ENCODE peak calls at places on chromosomes 6 and 20, in ten cellular contexts. R, Z, N, U, Q, F, Y, K, X and S are unnamed samples.

GRCh38 chr6:165729307-165729936 is 66.4 kb upstream of the PDE10A start:
- DNase-seq in R (no peak), Z (peak; percentile 39), N (no peak), U (no peak), Q (peak; percentile 6), F (no peak), Y (peak; percentile 54), K (peak; percentile 44), X (peak; percentile 35), S (peak; percentile 25)

GRCh38 chr6:21188505-21189223 is 404.9 kb upstream of the SOX4 start:
- DNase-seq in R (no peak), Z (no peak), N (no peak), U (no peak), Q (no peak), F (no peak), Y (no peak), K (no peak), X (no peak), S (no peak)

GRCh38 chr20:57480444-57481152 is 44.3 kb downstream of the CTCFL start:
- DNase-seq in R (no peak), Z (no peak), N (peak; percentile 64), U (no peak), Q (no peak), F (peak; percentile 55), Y (no peak), K (no peak), X (no peak), S (no peak)

GRCh38 chr20:59078231-59078630 is 35.6 kb upstream of the PRELID3B start:
- DNase-seq in R (no peak), Z (no peak), N (no peak), U (no peak), Q (no peak), F (no peak), Y (no peak), K (no peak), X (no peak), S (no peak)

GRCh38 chr6:129672883-129673631 is 36.9 kb downstream of the ARHGAP18 start:
- DNase-seq in R (no peak), Z (no peak), N (no peak), U (no peak), Q (peak; percentile 80), F (no peak), Y (no peak), K (no peak), X (no peak), S (no peak)

GRCh38 chr6:102229271-102229670 is 835.8 kb downstream of the GRIK2 start:
- DNase-seq in R (no peak), Z (no peak), N (no peak), U (no peak), Q (no peak), F (no peak), Y (no peak), K (no peak), X (no peak), S (no peak)

GRCh38 chr20:9228774-9229450 is 160.0 kb downstream of the PLCB4 start:
- DNase-seq in R (no peak), Z (no peak), N (no peak), U (no peak), Q (no peak), F (no peak), Y (no peak), K (no peak), X (no peak), S (no peak)

GRCh38 chr6:29502597-29502996 is 14.8 kb upstream of the MAS1L start:
- DNase-seq in R (no peak), Z (no peak), N (no peak), U (no peak), Q (no peak), F (no peak), Y (no peak), K (no peak), X (no peak), S (no peak)

GRCh38 chr6:147621280-147621679 is 112.8 kb downstream of the SAMD5 start:
- DNase-seq in R (no peak), Z (no peak), N (no peak), U (no peak), Q (no peak), F (no peak), Y (no peak), K (no peak), X (no peak), S (no peak)

GRCh38 chr6:132456700-132457143 is 55.4 kb upstream of the MOXD1 start:
- DNase-seq in R (peak; percentile 47), Z (no peak), N (peak; percentile 68), U (no peak), Q (no peak), F (no peak), Y (no peak), K (peak; percentile 25), X (no peak), S (no peak)

GRCh38 chr20:37131486-37131885 is 35.7 kb upstream of the RBL1 start:
- DNase-seq in R (no peak), Z (no peak), N (no peak), U (no peak), Q (no peak), F (no peak), Y (no peak), K (no peak), X (no peak), S (no peak)

GRCh38 chr6:40000964-40001515 is 66.8 kb upstream of the MOCS1 start:
- DNase-seq in R (no peak), Z (no peak), N (no peak), U (no peak), Q (no peak), F (no peak), Y (no peak), K (no peak), X (no peak), S (no peak)

GRCh38 chr6:146770275-146770964 is 171.6 kb downstream of the ADGB start:
- DNase-seq in R (no peak), Z (no peak), N (no peak), U (no peak), Q (no peak), F (no peak), Y (no peak), K (no peak), X (no peak), S (no peak)

GRCh38 chr6:159252955-159253508 is 83.8 kb downstream of the FNDC1 start:
- DNase-seq in R (no peak), Z (peak; percentile 11), N (no peak), U (no peak), Q (peak; percentile 33), F (no peak), Y (peak; percentile 23), K (no peak), X (no peak), S (peak; percentile 36)

GRCh38 chr6:159012201-159012600 is 12.2 kb upstream of the RSPH3 start:
- DNase-seq in R (no peak), Z (no peak), N (no peak), U (no peak), Q (no peak), F (no peak), Y (no peak), K (no peak), X (no peak), S (no peak)

GRCh38 chr6:157952751-157953479 is 28.7 kb upstream of the SYNJ2 start:
- DNase-seq in R (no peak), Z (no peak), N (no peak), U (no peak), Q (no peak), F (no peak), Y (no peak), K (no peak), X (no peak), S (no peak)

GRCh38 chr20:57657537-57658446 is 37.6 kb upstream of the ZBP1 start:
- DNase-seq in R (peak; percentile 58), Z (peak; percentile 41), N (peak; percentile 68), U (peak; percentile 84), Q (no peak), F (peak; percentile 57), Y (no peak), K (peak; percentile 70), X (no peak), S (peak; percentile 87)

DNA sequence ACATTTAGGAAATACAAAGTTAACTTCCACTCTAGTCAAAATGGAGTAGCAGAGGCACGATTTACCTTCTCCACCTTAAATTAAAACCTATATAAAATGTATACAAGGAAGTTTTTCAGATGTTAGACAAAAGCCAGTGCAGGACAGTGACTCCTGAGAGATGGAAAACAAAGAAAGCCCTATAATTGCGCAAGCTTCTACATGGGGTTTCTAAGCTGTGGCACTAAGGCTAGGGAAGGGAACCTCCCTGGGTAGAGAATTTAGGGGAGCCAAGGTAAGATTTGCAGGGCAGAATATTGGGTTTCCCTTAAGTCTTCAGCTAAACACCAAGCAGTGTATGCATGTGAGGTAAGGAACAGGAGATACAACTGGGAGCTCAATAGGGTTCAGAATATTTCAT is 18.5 kb upstream of the ZC3H12D start:
- DNase-seq in R (no peak), Z (no peak), N (no peak), U (no peak), Q (no peak), F (no peak), Y (no peak), K (no peak), X (no peak), S (no peak)
- TF ChIP-seq CTCF in R (no peak), Z (no peak), N (no peak), U (no peak), Q (no peak), F (no peak), Y (no peak), K (no peak), X (no peak), S (no peak)

GRCh38 chr6:115854866-115855665 is 205.6 kb downstream of the FRK start:
- DNase-seq in R (no peak), Z (no peak), N (no peak), U (no peak), Q (no peak), F (no peak), Y (no peak), K (no peak), X (no peak), S (no peak)
- H3K4me3 ChIP-seq in R (no peak overlapping the region), Z (no peak overlapping the region), N (no peak overlapping the region), U (no peak overlapping the region), Q (no peak overlapping the region), F (no peak overlapping the region), Y (no peak overlapping the region), K (no peak overlapping the region), X (no peak overlapping the region), S (no peak overlapping the region)

DNA sequence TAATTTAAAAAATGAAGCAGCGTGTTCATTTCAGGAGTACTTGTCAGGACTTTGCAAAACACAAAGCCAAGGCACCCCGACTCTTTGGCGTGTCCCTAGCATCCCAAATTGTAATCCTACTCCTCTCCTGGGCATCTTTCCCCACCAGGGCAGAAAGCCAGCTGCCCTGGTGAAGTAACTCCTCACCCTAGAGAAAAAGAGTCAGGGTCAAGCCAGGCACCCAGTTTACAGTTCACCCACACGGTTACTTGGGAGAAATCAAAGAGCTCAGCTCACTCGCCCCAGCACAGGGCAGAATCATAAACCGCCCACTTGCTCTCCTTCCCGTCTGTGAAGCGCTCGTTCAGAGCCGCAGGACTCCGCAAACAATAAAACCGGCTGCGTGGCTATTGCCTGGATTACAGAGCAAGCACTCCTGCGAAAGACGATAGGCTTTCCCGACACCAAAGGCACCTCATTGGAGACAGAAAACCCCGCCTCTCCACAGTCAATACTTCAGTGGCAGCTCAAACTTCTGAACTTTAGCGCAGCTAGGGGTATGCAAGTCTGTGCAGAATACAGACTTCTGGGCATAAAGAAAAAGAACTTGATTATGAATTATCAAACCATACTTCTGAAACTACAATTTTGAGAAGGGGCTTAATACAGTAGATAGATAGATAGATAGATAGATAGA is 73.0 kb upstream of the NHSL1 start:
- DNase-seq in R (peak; percentile 69), Z (peak; percentile 71), N (peak; percentile 88), U (peak; percentile 76), Q (no peak), F (no peak), Y (no peak), K (peak; percentile 89), X (peak; percentile 69), S (peak; percentile 91)
- TF ChIP-seq POLR2A in R (peak; percentile 53), Z (peak; percentile 45), N (peak; percentile 67), U (no peak), Q (no peak), F (no peak), Y (no peak), K (no peak), X (no peak), S (no peak)

GRCh38 chr20:61295726-61296628 is 43.9 kb downstream of the CDH4 start:
- DNase-seq in R (no peak), Z (no peak), N (no peak), U (no peak), Q (no peak), F (no peak), Y (no peak), K (no peak), X (no peak), S (no peak)
- TF ChIP-seq CTCF in R (no peak), Z (no peak), N (no peak), U (no peak), Q (no peak), F (no peak), Y (no peak), K (no peak), X (no peak), S (no peak)